ENCODE peak calls at places on chromosomes 12 and 14, in ten cellular contexts. One of them, this sample, is unnamed.

GRCh38 chr12:6069452-6070093 is 54.9 kb downstream of the VWF start:
- DNase-seq in caudate nucleus: no peak
- DNase-seq in iPS DF 6.9: no peak
- DNase-seq in fibroblast of mammary gland: peak
- DNase-seq in amygdala: no peak
- DNase-seq in RPMI8226: peak
- DNase-seq in cardiac fibroblast: peak
- DNase-seq in brain microvascular endothelial cell: peak
- DNase-seq in AG09319: peak
- DNase-seq in IMR-90: peak
- DNase-seq in this sample: peak

GRCh38 chr14:104281768-104282301 is 143.4 kb downstream of the KIF26A start:
- DNase-seq in AG09319: no peak
- DNase-seq in fibroblast of mammary gland: no peak
- DNase-seq in RPMI8226: no peak
- DNase-seq in iPS DF 6.9: no peak
- DNase-seq in caudate nucleus: no peak
- DNase-seq in cardiac fibroblast: no peak
- DNase-seq in brain microvascular endothelial cell: no peak
- DNase-seq in amygdala: no peak
- DNase-seq in IMR-90: no peak
- DNase-seq in this sample: no peak

GRCh38 chr12:62190921-62191746 is 69.1 kb upstream of the USP15 start:
- DNase-seq in amygdala: no peak
- DNase-seq in caudate nucleus: no peak
- DNase-seq in iPS DF 6.9: no peak
- DNase-seq in RPMI8226: no peak
- DNase-seq in fibroblast of mammary gland: no peak
- DNase-seq in IMR-90: peak
- DNase-seq in brain microvascular endothelial cell: no peak
- DNase-seq in AG09319: no peak
- DNase-seq in cardiac fibroblast: no peak
- DNase-seq in this sample: no peak

GRCh38 chr12:119012179-119012578 is 30.8 kb downstream of the SRRM4 start:
- DNase-seq in caudate nucleus: no peak
- DNase-seq in iPS DF 6.9: no peak
- DNase-seq in cardiac fibroblast: no peak
- DNase-seq in IMR-90: no peak
- DNase-seq in fibroblast of mammary gland: no peak
- DNase-seq in RPMI8226: no peak
- DNase-seq in amygdala: no peak
- DNase-seq in brain microvascular endothelial cell: no peak
- DNase-seq in AG09319: no peak
- DNase-seq in this sample: no peak

GRCh38 chr14:89504602-89505320 is 87.7 kb upstream of the FOXN3 start:
- DNase-seq in AG09319: peak
- DNase-seq in iPS DF 6.9: no peak
- DNase-seq in caudate nucleus: no peak
- DNase-seq in IMR-90: peak
- DNase-seq in brain microvascular endothelial cell: peak
- DNase-seq in RPMI8226: no peak
- DNase-seq in cardiac fibroblast: no peak
- DNase-seq in amygdala: no peak
- DNase-seq in fibroblast of mammary gland: peak
- DNase-seq in this sample: peak

GRCh38 chr14:61609885-61610284 is 85.4 kb upstream of the HIF1A start:
- DNase-seq in fibroblast of mammary gland: no peak
- DNase-seq in caudate nucleus: no peak
- DNase-seq in amygdala: no peak
- DNase-seq in brain microvascular endothelial cell: no peak
- DNase-seq in AG09319: no peak
- DNase-seq in RPMI8226: no peak
- DNase-seq in iPS DF 6.9: no peak
- DNase-seq in IMR-90: peak
- DNase-seq in cardiac fibroblast: peak
- DNase-seq in this sample: no peak

GRCh38 chr12:123268850-123269249 is 2.8 kb downstream of the CDK2AP1 start:
- DNase-seq in cardiac fibroblast: no peak
- DNase-seq in fibroblast of mammary gland: no peak
- DNase-seq in AG09319: no peak
- DNase-seq in iPS DF 6.9: no peak
- DNase-seq in amygdala: no peak
- DNase-seq in caudate nucleus: no peak
- DNase-seq in IMR-90: no peak
- DNase-seq in brain microvascular endothelial cell: no peak
- DNase-seq in RPMI8226: no peak
- DNase-seq in this sample: no peak

GRCh38 chr14:43285575-43285974 is 1221.5 kb downstream of the FSCB start:
- DNase-seq in RPMI8226: no peak
- DNase-seq in fibroblast of mammary gland: no peak
- DNase-seq in iPS DF 6.9: no peak
- DNase-seq in brain microvascular endothelial cell: no peak
- DNase-seq in IMR-90: no peak
- DNase-seq in caudate nucleus: no peak
- DNase-seq in AG09319: no peak
- DNase-seq in amygdala: no peak
- DNase-seq in cardiac fibroblast: no peak
- DNase-seq in this sample: no peak

GRCh38 chr12:28536088-28536487 is 345.8 kb downstream of the CCDC91 start:
- DNase-seq in cardiac fibroblast: peak
- DNase-seq in amygdala: no peak
- DNase-seq in fibroblast of mammary gland: peak
- DNase-seq in AG09319: peak
- DNase-seq in caudate nucleus: no peak
- DNase-seq in brain microvascular endothelial cell: peak
- DNase-seq in RPMI8226: no peak
- DNase-seq in IMR-90: peak
- DNase-seq in iPS DF 6.9: no peak
- DNase-seq in this sample: peak

GRCh38 chr12:69475237-69475984 is 5.2 kb downstream of the FRS2 start:
- DNase-seq in fibroblast of mammary gland: peak
- DNase-seq in brain microvascular endothelial cell: peak
- DNase-seq in RPMI8226: no peak
- DNase-seq in cardiac fibroblast: peak
- DNase-seq in IMR-90: peak
- DNase-seq in caudate nucleus: no peak
- DNase-seq in amygdala: no peak
- DNase-seq in iPS DF 6.9: no peak
- DNase-seq in AG09319: peak
- DNase-seq in this sample: no peak